ENCODE peak calls at places on chromosomes 13 and 19, in four cellular contexts. E, M, W and F are unnamed samples. For H3K27me3, the result is how much of the 10 kb centered on the place peaks cover.

GRCh38 chr13:99415014-99415650 is 86.1 kb upstream of the TM9SF2 start:
- DNase-seq in E (no peak), M (peak), W (no peak), F (no peak)

GRCh38 chr19:17202249-17202648 is 12.9 kb upstream of the USE1 start:
- DNase-seq in E (no peak), M (no peak), W (no peak), F (no peak)

GRCh38 chr13:32663660-32664059 is 77.4 kb downstream of the PDS5B start:
- DNase-seq in E (no peak), M (no peak), W (no peak), F (no peak)

GRCh38 chr19:53007200-53008054 is 6.3 kb upstream of the ERVV-1 start:
- DNase-seq in E (no peak), M (no peak), W (no peak), F (no peak)

GRCh38 chr19:3612901-3613741 is 6.4 kb upstream of the TBXA2R start:
- DNase-seq in E (no peak), M (no peak), W (no peak), F (no peak)

GRCh38 chr13:61463027-61463426 is 47.4 kb upstream of the PCDH20 start:
- DNase-seq in E (no peak), M (no peak), W (no peak), F (no peak)

GRCh38 chr19:7983286-7983950 is 22.0 kb downstream of the ELAVL1 start:
- DNase-seq in E (no peak), M (no peak), W (no peak), F (no peak)

GRCh38 chr19:16139752-16140151 is 3.7 kb upstream of the HSH2D start:
- DNase-seq in E (no peak), M (no peak), W (no peak), F (no peak)

GRCh38 chr13:99652141-99652540 is 150.9 kb downstream of the TM9SF2 start:
- DNase-seq in E (no peak), M (no peak), W (no peak), F (no peak)

GRCh38 chr13:45331123-45331619 is 9.8 kb downstream of the TPT1 start:
- DNase-seq in E (no peak), M (no peak), W (no peak), F (no peak)

GRCh38 chr13:113758651-113759524 is at the start of gene TMEM255B:
- DNase-seq in E (peak), M (peak), W (peak), F (peak)

GRCh38 chr13:70889163-70889562 is 780.9 kb upstream of the KLHL1 start:
- DNase-seq in E (no peak), M (no peak), W (no peak), F (no peak)

GRCh38 chr13:20489185-20489820 is 36.4 kb downstream of the CRYL1 start:
- DNase-seq in E (peak), M (no peak), W (peak), F (no peak)

GRCh38 chr19:31317542-31317941 is 31.7 kb downstream of the TSHZ3 start:
- DNase-seq in E (no peak), M (no peak), W (no peak), F (no peak)

GRCh38 chr19:43997631-43998290 is 5.0 kb upstream of the ZNF230 start:
- DNase-seq in E (no peak), M (no peak), W (no peak), F (peak)

GRCh38 chr13:113453962-113454361 is 674 bp upstream of the ADPRHL1 start:
- DNase-seq in E (no peak), M (no peak), W (no peak), F (no peak)

GRCh38 chr13:75637101-75637774 is 1.1 kb downstream of the LMO7 start:
- DNase-seq in E (no peak), M (no peak), W (peak), F (no peak)

GRCh38 chr13:52651880-52652169 is 811 bp upstream of the SUGT1 start:
- DNase-seq in E (no peak), M (no peak), W (no peak), F (no peak)

GRCh38 chr13:98706446-98707110 is 45.9 kb downstream of the SLC15A1 start:
- DNase-seq in E (no peak), M (no peak), W (peak), F (no peak)

GRCh38 chr19:4449022-4449825 is 8.4 kb downstream of the UBXN6 start:
- DNase-seq in E (no peak), M (no peak), W (no peak), F (peak)

GRCh38 chr13:78604782-78605611 is 1.6 kb upstream of the POU4F1 start:
- DNase-seq in E (peak), M (no peak), W (no peak), F (no peak)

GRCh38 chr13:52659340-52659739 is 6.7 kb downstream of the SUGT1 start:
- DNase-seq in E (no peak), M (no peak), W (no peak), F (no peak)

GRCh38 chr19:53424968-53425597 is 6.7 kb upstream of the ZNF761 start:
- DNase-seq in E (peak), M (peak), W (peak), F (peak)

GRCh38 chr19:33659835-33660234 is 38.1 kb downstream of the CHST8 start:
- DNase-seq in E (no peak), M (no peak), W (no peak), F (no peak)

GRCh38 chr19:11995174-11995573 is 30.3 kb downstream of the ZNF763 start:
- DNase-seq in E (no peak), M (no peak), W (peak), F (no peak)

GRCh38 chr19:40303765-40304164 is 18.6 kb upstream of the AKT2 start:
- DNase-seq in E (no peak), M (no peak), W (no peak), F (no peak)

GRCh38 chr13:26046639-26047038 is 5.2 kb downstream of the SHISA2 start:
- DNase-seq in E (no peak), M (no peak), W (no peak), F (no peak)
- H3K27me3 ChIP-seq in E (under half), M (under half), W (under half), F (under half)

GRCh38 chr19:5893296-5893903 is 10.2 kb downstream of the NDUFA11 start:
- DNase-seq in E (no peak), M (no peak), W (no peak), F (no peak)

GRCh38 chr19:5895409-5895808 is 8.2 kb downstream of the NDUFA11 start:
- DNase-seq in E (no peak), M (no peak), W (no peak), F (peak)

GRCh38 chr19:5893907-5894703 is 9.5 kb downstream of the NDUFA11 start:
- DNase-seq in E (no peak), M (no peak), W (no peak), F (peak)

GRCh38 chr19:5895890-5896289 is 7.7 kb downstream of the NDUFA11 start:
- DNase-seq in E (no peak), M (no peak), W (no peak), F (no peak)

DNA sequence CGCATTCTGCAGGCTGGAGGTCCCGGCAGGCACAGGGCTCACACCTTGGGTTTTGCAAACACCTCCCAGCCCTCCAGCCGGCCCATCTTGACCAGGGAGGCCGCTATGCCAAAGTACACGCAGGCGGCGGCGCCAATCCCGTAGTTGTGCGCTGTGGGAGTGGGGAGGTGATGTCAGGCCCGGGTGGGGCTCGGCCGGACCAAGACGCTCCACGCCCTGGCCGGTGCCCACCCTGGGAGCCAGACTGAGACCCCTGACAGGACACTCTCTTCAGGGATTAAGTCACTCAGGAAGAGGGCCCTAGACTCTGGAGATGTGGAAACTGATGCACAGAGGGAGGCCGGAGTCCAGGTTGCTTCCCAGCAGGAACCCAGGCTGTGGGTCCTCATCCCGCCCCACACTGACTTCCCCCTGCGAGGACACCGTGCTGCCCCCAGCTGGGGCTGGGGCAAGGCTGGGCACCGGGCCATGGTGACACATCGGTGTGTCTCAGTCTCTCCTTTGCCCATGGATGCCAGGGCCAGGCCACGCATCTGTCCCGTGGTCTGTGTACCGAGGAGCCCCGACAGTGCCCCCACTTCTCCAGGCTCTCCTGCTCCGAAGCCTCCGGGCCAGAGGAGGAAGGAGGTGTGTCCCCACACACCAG is 8.8 kb downstream of the NDUFA11 start:
- DNase-seq in E (no peak), M (no peak), W (no peak), F (no peak)
- H3K4me3 ChIP-seq in E (no peak), M (no peak), W (no peak), F (no peak)

DNA sequence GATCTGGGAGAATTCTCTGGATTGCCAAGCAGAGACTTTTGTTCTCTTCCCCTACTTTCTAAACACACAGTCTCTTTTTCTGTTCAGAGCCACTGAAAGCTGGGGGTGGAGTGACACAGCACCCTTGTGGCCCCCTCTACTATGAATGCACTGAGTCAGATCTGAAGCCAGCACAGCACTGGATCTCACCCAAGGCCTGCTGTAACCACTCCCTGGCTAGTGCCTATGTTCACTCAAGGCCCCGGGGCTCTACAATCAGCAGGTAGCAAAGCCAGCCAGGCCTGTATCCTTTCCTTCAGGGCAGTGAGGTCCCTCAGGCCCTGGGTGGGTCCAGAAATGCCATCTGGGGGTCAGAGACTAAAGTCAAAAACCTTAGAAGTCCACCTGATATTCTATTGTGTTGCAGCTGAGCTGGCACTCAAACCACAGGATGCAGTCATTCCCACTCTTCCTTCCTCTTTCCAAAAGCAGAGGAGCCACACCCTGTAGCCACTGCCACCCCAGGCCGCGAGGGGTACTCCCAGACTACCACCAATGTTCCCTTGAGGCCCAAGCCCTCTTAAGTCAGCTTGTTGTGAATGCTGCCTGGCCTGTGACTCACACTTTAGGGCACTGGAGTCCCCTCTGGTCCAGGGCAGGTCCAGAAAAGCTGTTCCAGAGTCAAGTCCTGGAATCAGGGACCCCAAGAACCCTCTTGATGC is 110.1 kb upstream of the RXFP2 start:
- DNase-seq in E (no peak), M (no peak), W (no peak), F (peak)
- H3K27ac ChIP-seq in E (no peak), M (no peak), W (no peak), F (no peak)

DNA sequence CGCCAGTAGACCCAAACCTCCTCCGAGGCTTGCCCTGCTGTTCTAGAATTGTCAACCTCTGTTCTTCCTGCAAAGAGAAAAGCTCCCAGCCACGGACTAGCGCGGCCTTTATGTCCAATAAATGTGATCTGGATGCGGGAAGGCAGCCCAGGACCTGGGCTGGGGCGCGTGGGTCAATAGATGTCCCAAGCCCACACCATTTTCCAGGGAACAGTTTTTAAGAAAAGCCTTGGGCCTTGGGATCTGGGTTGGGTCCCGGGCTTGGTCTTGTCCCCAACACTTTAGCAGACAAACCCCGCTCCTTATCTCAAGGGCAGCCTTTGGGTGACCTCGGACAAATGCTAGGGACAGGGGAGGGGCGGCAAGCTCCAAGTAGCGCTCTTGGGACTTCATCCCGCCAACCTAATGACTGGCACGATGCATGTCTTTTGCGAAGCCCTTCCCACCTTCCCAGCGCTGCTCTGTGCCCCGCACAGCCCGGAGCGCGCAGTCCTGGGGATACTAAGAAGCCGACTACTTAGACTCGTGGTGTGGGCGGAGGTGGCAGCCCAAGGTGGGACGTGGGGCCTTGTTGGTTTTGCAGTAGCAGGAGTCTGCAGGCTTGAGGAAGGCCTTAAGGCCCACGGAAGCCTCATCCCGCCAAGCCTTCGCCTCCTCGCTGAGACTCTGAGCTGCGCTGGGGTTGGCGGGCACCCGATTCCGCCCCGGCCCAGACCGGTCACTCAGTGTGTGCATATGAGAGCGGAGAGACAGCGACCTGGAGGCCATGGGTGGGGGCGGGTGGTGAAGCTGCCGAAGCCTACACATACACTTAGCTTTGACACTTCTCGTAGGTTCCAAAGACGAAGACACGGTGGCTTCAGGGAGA is 10.8 kb downstream of the SOX21 start:
- DNase-seq in E (no peak), M (no peak), W (no peak), F (peak)
- H3K27me3 ChIP-seq in E (under half), M (half or more), W (half or more), F (under half)

DNA sequence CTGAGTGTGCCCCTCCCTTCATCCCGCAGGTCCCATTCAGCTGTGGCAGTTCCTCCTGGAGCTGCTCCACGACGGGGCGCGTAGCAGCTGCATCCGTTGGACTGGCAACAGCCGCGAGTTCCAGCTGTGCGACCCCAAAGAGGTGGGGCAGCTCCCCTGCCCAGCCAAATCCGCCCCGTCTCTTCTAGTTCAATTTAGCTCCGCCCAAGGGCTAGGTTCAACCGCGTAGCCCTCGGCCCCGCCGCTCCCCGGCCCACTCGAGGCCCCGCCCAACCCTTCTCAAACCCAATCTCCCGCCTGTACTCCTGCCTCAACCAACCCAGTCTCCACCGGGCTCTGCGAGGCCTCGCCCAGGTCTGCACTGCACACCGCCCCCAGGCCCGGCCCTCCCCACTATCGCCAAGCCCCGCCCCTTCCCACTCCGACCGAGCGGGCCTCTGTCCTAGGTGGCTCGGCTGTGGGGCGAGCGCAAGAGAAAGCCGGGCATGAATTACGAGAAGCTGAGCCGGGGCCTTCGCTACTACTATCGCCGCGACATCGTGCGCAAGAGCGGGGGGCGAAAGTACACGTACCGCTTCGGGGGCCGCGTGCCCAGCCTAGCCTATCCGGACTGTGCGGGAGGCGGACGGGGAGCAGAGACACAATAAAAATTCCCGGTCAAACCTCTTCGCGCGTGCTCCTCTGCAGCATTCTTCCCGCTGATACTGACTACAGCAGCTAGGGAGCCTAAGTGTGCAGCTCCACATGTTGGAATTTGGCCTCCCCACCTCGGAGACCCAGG is 2.9 kb downstream of the ETV2 start:
- DNase-seq in E (peak), M (peak), W (peak), F (peak)
- H3K4me3 ChIP-seq in E (peak), M (peak), W (peak), F (peak)

GRCh38 chr13:90801621-90802020 is 545.9 kb upstream of the MIR17HG start:
- DNase-seq in E (no peak), M (no peak), W (no peak), F (no peak)

GRCh38 chr13:90792335-90792734 is 555.2 kb upstream of the MIR17HG start:
- DNase-seq in E (no peak), M (no peak), W (no peak), F (no peak)

GRCh38 chr13:90800082-90800746 is 547.3 kb upstream of the MIR17HG start:
- DNase-seq in E (no peak), M (no peak), W (peak), F (peak)

GRCh38 chr13:90793261-90793785 is 554.2 kb upstream of the MIR17HG start:
- DNase-seq in E (no peak), M (no peak), W (no peak), F (no peak)

DNA sequence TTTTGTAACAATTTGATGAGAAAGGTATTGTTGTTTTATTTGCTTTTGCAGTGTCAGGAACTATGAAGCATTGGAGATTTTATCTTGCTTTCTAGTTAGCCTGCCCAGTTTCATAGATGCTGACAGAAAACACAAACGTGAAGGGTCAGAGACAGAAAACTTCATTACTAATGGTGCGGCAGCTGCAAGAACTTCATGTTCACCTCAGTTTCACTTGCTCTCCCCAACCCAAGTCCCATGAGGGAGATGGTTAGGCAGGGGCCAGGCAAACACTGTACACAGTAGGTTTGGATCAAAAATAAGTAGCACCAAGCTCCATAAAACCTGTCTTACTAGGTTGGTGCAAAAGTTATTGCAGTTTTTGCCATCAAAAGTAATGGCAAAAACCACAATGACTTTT is 550.2 kb upstream of the MIR17HG start:
- DNase-seq in E (no peak), M (no peak), W (no peak), F (no peak)
- H3K27ac ChIP-seq in E (no peak), M (no peak), W (no peak), F (no peak)

DNA sequence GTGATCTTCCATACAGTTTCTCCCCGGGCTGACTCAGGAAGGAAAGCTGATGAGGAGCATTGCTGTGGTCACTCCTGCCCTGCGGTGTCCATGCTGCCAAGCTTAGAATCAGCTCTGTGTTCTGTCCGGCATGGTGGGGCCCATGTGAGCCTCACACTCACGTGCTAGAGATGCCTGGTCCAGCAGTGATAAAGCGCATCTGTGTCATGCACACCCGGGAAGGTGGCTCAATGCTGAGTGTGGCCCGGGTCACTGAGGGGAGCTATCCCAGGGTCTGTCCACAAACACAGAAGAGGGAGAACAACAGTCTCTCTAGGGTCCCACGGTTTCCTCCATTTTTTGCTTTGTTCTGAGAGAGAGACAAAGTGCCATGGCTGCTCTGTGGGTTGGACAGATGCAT is 3.5 kb upstream of the LILRB1 start:
- DNase-seq in E (no peak), M (no peak), W (no peak), F (no peak)
- H3K27me3 ChIP-seq in E (under half), M (under half), W (under half), F (under half)

GRCh38 chr19:2578391-2578826 is 102.5 kb downstream of the GADD45B start:
- DNase-seq in E (no peak), M (peak), W (peak), F (no peak)
- H3K4me3 ChIP-seq in E (no peak), M (peak), W (peak), F (peak)

GRCh38 chr19:45505996-45506245 is 1.4 kb upstream of the VASP start:
- DNase-seq in E (no peak), M (no peak), W (no peak), F (peak)

GRCh38 chr19:45507864-45508680 is 793 bp downstream of the VASP start:
- DNase-seq in E (no peak), M (no peak), W (peak), F (peak)

GRCh38 chr19:45508681-45508930 is 1.3 kb downstream of the VASP start:
- DNase-seq in E (no peak), M (no peak), W (peak), F (no peak)

GRCh38 chr19:45506246-45506990 is 861 bp upstream of the VASP start:
- DNase-seq in E (peak), M (peak), W (peak), F (peak)

GRCh38 chr19:45506991-45507863 is at the start of gene VASP:
- DNase-seq in E (peak), M (peak), W (peak), F (peak)
- H3K27ac ChIP-seq in E (peak), M (peak), W (peak), F (peak)